ENCODE peak calls at places on chromosome 16, in ten cellular contexts. I is activated CD4-positive, alpha-beta T cell treated with anti-CD3 and anti-CD28 coated beads for 36 hours; X is NCI-H1436; G is naive thymus-derived CD8-positive, alpha-beta T cell; C is RPMI7951; V is stimulated activated CD8-positive, alpha-beta memory T cell treated with anti-CD3 and anti-CD28 coated beads, Interleukin-4, amount 100 ng/mL, for 1 hour; U is CD8-positive, alpha-beta memory T cell; R is T-cell; O is pancreas; L is stimulated activated CD4-positive, alpha-beta T cell treated with anti-CD3 and anti-CD28 coated beads, Interleukin-1b, Interleukin-23, amount 100 ng/mL, for 24 hours. N is an unnamed sample.

GRCh38 chr16:88789593-88789992 is 4.6 kb upstream of the PIEZO1 start:
- DNase-seq in R (no peak), U (no peak), I (no peak), V (no peak), X (no peak), O (no peak), C (no peak), G (no peak), L (no peak), N (no peak)

GRCh38 chr16:2507052-2507678 is 6.6 kb upstream of the ATP6V0C start:
- DNase-seq in C (no peak), G (no peak), V (no peak), X (no peak), R (no peak), O (peak), U (no peak), I (no peak), L (no peak), N (no peak)

GRCh38 chr16:15874745-15875314 is 13.6 kb downstream of the CEP20 start:
- DNase-seq in V (no peak), R (no peak), L (no peak), U (no peak), C (peak), X (no peak), O (no peak), I (peak), G (no peak), N (peak)

GRCh38 chr16:19980866-19981265 is 92.8 kb downstream of the GPR139 start:
- DNase-seq in C (peak), G (no peak), I (peak), V (no peak), R (no peak), U (no peak), L (no peak), O (no peak), X (no peak), N (no peak)

GRCh38 chr16:68658258-68658973 is 13.3 kb downstream of the CDH3 start:
- DNase-seq in C (peak), L (no peak), U (no peak), V (no peak), X (no peak), R (no peak), O (no peak), I (no peak), G (no peak), N (peak)

GRCh38 chr16:21646721-21647561 is 5.5 kb downstream of the IGSF6 start:
- DNase-seq in U (peak), O (no peak), I (peak), V (peak), X (no peak), G (peak), R (peak), L (peak), C (no peak), N (no peak)

GRCh38 chr16:61564741-61565140 is 471.5 kb downstream of the CDH8 start:
- DNase-seq in V (no peak), I (no peak), C (no peak), L (no peak), O (no peak), U (no peak), R (no peak), X (no peak), G (no peak), N (no peak)

GRCh38 chr16:66480265-66481080 is 53.4 kb downstream of the BEAN1 start:
- DNase-seq in I (no peak), G (no peak), C (no peak), V (no peak), L (no peak), O (no peak), X (no peak), R (no peak), U (no peak), N (no peak)

GRCh38 chr16:81500833-81501521 is 56.4 kb downstream of the CMIP start:
- DNase-seq in G (no peak), L (no peak), I (no peak), C (peak), U (no peak), O (no peak), R (no peak), X (no peak), V (no peak), N (no peak)

GRCh38 chr16:49876716-49877129 is 20.8 kb upstream of the ZNF423 start:
- DNase-seq in O (peak), I (peak), L (no peak), X (no peak), U (no peak), C (no peak), R (no peak), V (no peak), G (no peak), N (peak)

GRCh38 chr16:35195173-35195863 is 1735.9 kb downstream of the TP53TG3F start:
- DNase-seq in O (no peak), U (no peak), C (no peak), R (no peak), L (no peak), I (no peak), X (no peak), G (no peak), V (no peak), N (no peak)

GRCh38 chr16:52068447-52069074 is 478.4 kb downstream of the TOX3 start:
- DNase-seq in O (no peak), I (no peak), L (no peak), R (no peak), V (no peak), C (peak), X (peak), U (no peak), G (no peak), N (no peak)

GRCh38 chr16:68960910-68961309 is 117.6 kb downstream of the TANGO6 start:
- DNase-seq in O (no peak), R (no peak), I (no peak), L (no peak), V (no peak), U (no peak), G (no peak), C (no peak), X (no peak), N (no peak)

GRCh38 chr16:734208-734980 is 6.4 kb downstream of the CIAO3 start:
- DNase-seq in G (no peak), R (no peak), X (no peak), V (no peak), U (no peak), O (no peak), I (no peak), L (no peak), C (no peak), N (no peak)

GRCh38 chr16:30922960-30923535 is 324 bp upstream of the FBXL19 start:
- DNase-seq in X (peak), R (peak), I (peak), U (peak), O (peak), C (peak), V (peak), G (peak), L (peak), N (peak)

GRCh38 chr16:51523400-51523799 is 372.3 kb upstream of the SALL1 start:
- DNase-seq in X (no peak), O (no peak), U (no peak), R (no peak), V (no peak), G (no peak), I (no peak), C (peak), L (no peak), N (no peak)

GRCh38 chr16:56844056-56844455 is 21.0 kb upstream of the SLC12A3 start:
- DNase-seq in C (no peak), R (no peak), I (no peak), G (no peak), O (no peak), L (no peak), V (no peak), X (no peak), U (no peak), N (no peak)

GRCh38 chr16:89711601-89712475 is 8.9 kb downstream of the VPS9D1 start:
- DNase-seq in O (peak), V (peak), C (peak), X (no peak), G (peak), U (peak), R (peak), I (peak), L (peak), N (peak)

GRCh38 chr16:4409081-4409932 is 7.1 kb downstream of the CORO7 start:
- DNase-seq in R (no peak), G (no peak), X (no peak), O (no peak), L (no peak), V (no peak), C (no peak), U (no peak), I (peak), N (no peak)

GRCh38 chr16:2195316-2196161 is 866 bp downstream of the CASKIN1 start:
- DNase-seq in X (no peak), G (no peak), V (no peak), I (no peak), L (no peak), C (no peak), O (no peak), R (no peak), U (no peak), N (no peak)

GRCh38 chr16:1194665-1195392 is 30.2 kb downstream of the TPSG1 start:
- DNase-seq in L (no peak), C (no peak), R (no peak), I (peak), G (no peak), O (peak), V (no peak), U (no peak), X (no peak), N (no peak)

N was measured in ovary.